ENCODE peak calls at places on chromosome 2, in nine cellular contexts. C is activated naive CD4-positive, alpha-beta T cell treated with Interleukin-2 at 50 U/mL for 16 hours; S is T-helper 2 cell; Z is stimulated activated CD4-positive, alpha-beta T cell treated with anti-CD3 and anti-CD28 coated beads, Interleukin-2, amount 100 ng/mL, for 48 hours; D is left colon; N is lower leg skin; M is OCI-M1; Y is HepG2; K is AG08395. U is an unnamed sample.

GRCh38 chr2:88329815-88330603 is 122.5 kb downstream of the FOXI3 start:
- DNase-seq in C (no peak), S (no peak), Z (no peak), D (no peak), N (no peak), M (peak; percentile 3), Y (peak; percentile 64), K (no peak), U (no peak)

GRCh38 chr2:177325554-177325953 is 61.0 kb upstream of the NFE2L2 start:
- DNase-seq in C (no peak), S (no peak), Z (no peak), D (no peak), N (no peak), M (no peak), Y (peak; percentile 40), K (peak; percentile 13), U (no peak)

GRCh38 chr2:207473203-207473865 is 56.4 kb upstream of the CREB1 start:
- DNase-seq in C (peak; percentile 41), S (no peak), Z (no peak), D (peak; percentile 18), N (peak; percentile 36), M (peak; percentile 81), Y (peak; percentile 30), K (peak; percentile 60), U (peak; percentile 16)

GRCh38 chr2:216930716-216931115 is 70.9 kb upstream of the TNP1 start:
- DNase-seq in C (no peak), S (no peak), Z (no peak), D (no peak), N (no peak), M (no peak), Y (no peak), K (no peak), U (no peak)

GRCh38 chr2:7835693-7836680 is 845.9 kb upstream of the ID2 start:
- DNase-seq in C (no peak), S (no peak), Z (no peak), D (no peak), N (no peak), M (no peak), Y (peak; percentile 65), K (no peak), U (no peak)

GRCh38 chr2:211085056-211085680 is 528.8 kb downstream of the CPS1 start:
- DNase-seq in C (no peak), S (no peak), Z (no peak), D (no peak), N (no peak), M (peak; percentile 69), Y (peak; percentile 49), K (no peak), U (no peak)

GRCh38 chr2:23387221-23387550 is 2.2 kb downstream of the KLHL29 start:
- DNase-seq in C (no peak), S (no peak), Z (no peak), D (no peak), N (no peak), M (peak; percentile 34), Y (no peak), K (peak; percentile 46), U (no peak)

GRCh38 chr2:88187927-88188326 is 17.8 kb downstream of the THNSL2 start:
- DNase-seq in C (no peak), S (no peak), Z (no peak), D (no peak), N (no peak), M (peak; percentile 26), Y (peak; percentile 47), K (no peak), U (no peak)

GRCh38 chr2:44549099-44549471 is 187.3 kb downstream of the CAMKMT start:
- DNase-seq in C (no peak), S (no peak), Z (no peak), D (no peak), N (no peak), M (no peak), Y (no peak), K (peak; percentile 88), U (no peak)

GRCh38 chr2:238160206-238161129 is 1.7 kb downstream of the ERFE start:
- DNase-seq in C (no peak), S (no peak), Z (no peak), D (peak; percentile 31), N (no peak), M (peak; percentile 5), Y (peak; percentile 31), K (no peak), U (no peak)

GRCh38 chr2:55843096-55843991 is 80.2 kb downstream of the EFEMP1 start:
- DNase-seq in C (no peak), S (no peak), Z (no peak), D (peak; percentile 44), N (no peak), M (no peak), Y (peak; percentile 59), K (peak; percentile 85), U (no peak)

GRCh38 chr2:241239552-241240202 is 51.2 kb downstream of the ANO7 start:
- DNase-seq in C (no peak), S (no peak), Z (no peak), D (no peak), N (no peak), M (no peak), Y (no peak), K (no peak), U (no peak)

GRCh38 chr2:673615-674318 is 3.4 kb downstream of the TMEM18 start:
- DNase-seq in C (no peak), S (no peak), Z (no peak), D (no peak), N (no peak), M (no peak), Y (no peak), K (peak; percentile 38), U (no peak)

GRCh38 chr2:190718652-190719526 is 70.0 kb downstream of the NAB1 start:
- DNase-seq in C (peak; percentile 75), S (no peak), Z (peak; percentile 63), D (no peak), N (peak; percentile 24), M (no peak), Y (peak; percentile 30), K (peak; percentile 50), U (no peak)

GRCh38 chr2:8268172-8268783 is 413.6 kb upstream of the ID2 start:
- DNase-seq in C (no peak), S (no peak), Z (no peak), D (no peak), N (no peak), M (no peak), Y (no peak), K (peak; percentile 68), U (no peak)

GRCh38 chr2:191020742-191021381 is 6.9 kb upstream of the STAT1 start:
- DNase-seq in C (peak; percentile 61), S (no peak), Z (peak; percentile 34), D (peak; percentile 31), N (peak; percentile 58), M (peak; percentile 81), Y (peak; percentile 71), K (peak; percentile 78), U (no peak)

GRCh38 chr2:213251618-213252017 is 32.6 kb upstream of the SPAG16 start:
- DNase-seq in C (no peak), S (peak; percentile 20), Z (no peak), D (no peak), N (no peak), M (peak; percentile 83), Y (peak; percentile 72), K (peak; percentile 53), U (peak; percentile 91)

GRCh38 chr2:240250150-240250984 is 109.9 kb upstream of the OTOS start:
- DNase-seq in C (no peak), S (no peak), Z (no peak), D (no peak), N (peak; percentile 12), M (no peak), Y (no peak), K (no peak), U (no peak)

GRCh38 chr2:162839419-162839818 is 852 bp upstream of the KCNH7 start:
- DNase-seq in C (no peak), S (no peak), Z (no peak), D (no peak), N (no peak), M (no peak), Y (no peak), K (no peak), U (no peak)

GRCh38 chr2:47984041-47984440 is 77.7 kb upstream of the FBXO11 start:
- DNase-seq in C (no peak), S (no peak), Z (no peak), D (no peak), N (no peak), M (peak; percentile 88), Y (no peak), K (peak; percentile 29), U (no peak)

GRCh38 chr2:131657895-131658768 is 130.4 kb downstream of the CCDC74A start:
- DNase-seq in C (no peak), S (no peak), Z (no peak), D (no peak), N (no peak), M (no peak), Y (no peak), K (no peak), U (no peak)

GRCh38 chr2:85753525-85754312 is at the start of gene ATOH8:
- DNase-seq in C (peak; percentile 14), S (no peak), Z (peak; percentile 26), D (peak; percentile 79), N (peak; percentile 75), M (peak; percentile 45), Y (peak; percentile 67), K (peak; percentile 63), U (no peak)

GRCh38 chr2:73112026-73112912 is 479 bp downstream of the RAB11FIP5 start:
- DNase-seq in C (peak; percentile 30), S (no peak), Z (peak; percentile 16), D (peak; percentile 49), N (no peak), M (no peak), Y (peak; percentile 22), K (peak; percentile 19), U (no peak)

GRCh38 chr2:218985325-218986091 is 524 bp upstream of the FEV start:
- DNase-seq in C (no peak), S (no peak), Z (no peak), D (no peak), N (no peak), M (peak; percentile 77), Y (no peak), K (no peak), U (no peak)

GRCh38 chr2:149001496-149001895 is 37.0 kb upstream of the LYPD6B start:
- DNase-seq in C (no peak), S (no peak), Z (no peak), D (no peak), N (no peak), M (no peak), Y (no peak), K (no peak), U (no peak)

GRCh38 chr2:150702791-150703190 is 215.3 kb upstream of the RND3 start:
- DNase-seq in C (no peak), S (no peak), Z (no peak), D (no peak), N (no peak), M (no peak), Y (no peak), K (no peak), U (no peak)

GRCh38 chr2:11411768-11412448 is 54.1 kb downstream of the E2F6 start:
- DNase-seq in C (no peak), S (no peak), Z (no peak), D (peak; percentile 67), N (no peak), M (peak; percentile 84), Y (peak; percentile 65), K (peak; percentile 55), U (peak; percentile 20)

GRCh38 chr2:165203689-165204559 is at the start of gene SCN3A:
- DNase-seq in C (no peak), S (no peak), Z (peak; percentile 2), D (peak; percentile 23), N (no peak), M (peak; percentile 67), Y (peak; percentile 54), K (peak; percentile 43), U (peak; percentile 8)

GRCh38 chr2:8847400-8847799 is 10.0 kb upstream of the KIDINS220 start:
- DNase-seq in C (no peak), S (no peak), Z (no peak), D (no peak), N (no peak), M (no peak), Y (no peak), K (no peak), U (no peak)

GRCh38 chr2:120821446-120822160 is 85.9 kb downstream of the GLI2 start:
- DNase-seq in C (no peak), S (no peak), Z (no peak), D (no peak), N (no peak), M (no peak), Y (no peak), K (no peak), U (no peak)

GRCh38 chr2:165895974-165896373 is 57.6 kb downstream of the TTC21B start:
- DNase-seq in C (no peak), S (no peak), Z (no peak), D (no peak), N (no peak), M (no peak), Y (no peak), K (no peak), U (no peak)

U was measured in SK-N-MC.